ENCODE peak calls at places on chromosomes 4 and X, in nine cellular contexts. G is fibroblast of mammary gland, J is progenitor cell of endocrine pancreas, B is left ventricle myocardium inferior, X is HFFc6, A is ascending aorta, E is neural progenitor cell, H is glutamatergic neuron, P is astrocyte. K is an unnamed sample.

GRCh38 chr4:69713593-69713992 is 46.8 kb downstream of the SULT1B1 start:
- DNase-seq in H (no peak), P (no peak), E (no peak), G (peak; percentile 81), A (no peak), X (no peak), B (no peak), J (no peak), K (no peak)

GRCh38 chr4:159669094-159669493 is 566.2 kb downstream of the RAPGEF2 start:
- DNase-seq in H (no peak), B (no peak), E (no peak), G (no peak), X (no peak), P (no peak), J (no peak), A (no peak), K (no peak)

GRCh38 chrX:140172401-140172800 is 207.1 kb upstream of the CXorf66 start:
- DNase-seq in P (no peak), E (no peak), H (no peak), X (no peak), A (no peak), B (no peak), G (no peak), J (no peak), K (no peak)

GRCh38 chrX:44843753-44844152 is at the start of gene DUSP21:
- DNase-seq in A (no peak), B (no peak), H (no peak), X (no peak), E (peak; percentile 6), G (no peak), P (no peak), J (no peak), K (no peak)

GRCh38 chrX:153828723-153829548 is 1.4 kb downstream of the PDZD4 start:
- DNase-seq in H (no peak), J (no peak), P (no peak), X (no peak), A (no peak), G (no peak), B (no peak), E (peak; percentile 76), K (no peak)

GRCh38 chrX:119690921-119691716 is 1.8 kb downstream of the SEPTIN6 start:
- DNase-seq in G (peak; percentile 68), P (peak; percentile 45), H (peak; percentile 52), E (no peak), A (no peak), B (no peak), J (no peak), X (peak; percentile 39), K (no peak)

GRCh38 chrX:39613508-39613921 is 484.2 kb downstream of the BCOR start:
- DNase-seq in G (no peak), E (peak; percentile 88), J (no peak), P (no peak), A (no peak), H (peak; percentile 18), X (no peak), B (peak; percentile 35), K (no peak)

GRCh38 chr4:84814100-84814750 is 152.3 kb downstream of the WDFY3 start:
- DNase-seq in E (no peak), J (no peak), P (peak; percentile 91), X (peak; percentile 77), B (no peak), G (peak; percentile 94), A (peak; percentile 14), H (peak; percentile 43), K (no peak)

GRCh38 chr4:154416183-154416543 is 75.4 kb downstream of the DCHS2 start:
- DNase-seq in H (peak; percentile 63), P (no peak), J (no peak), E (peak; percentile 68), G (no peak), A (no peak), X (no peak), B (peak; percentile 31), K (no peak)

GRCh38 chr4:48651869-48652447 is 128.1 kb downstream of the FRYL start:
- DNase-seq in A (no peak), X (peak; percentile 45), J (no peak), B (no peak), H (no peak), P (peak; percentile 25), G (peak; percentile 88), E (no peak), K (no peak)

GRCh38 chrX:11100281-11101035 is 10.7 kb upstream of the HCCS start:
- DNase-seq in E (peak; percentile 59), J (no peak), G (peak; percentile 69), H (peak; percentile 15), X (peak; percentile 49), B (no peak), A (no peak), P (peak; percentile 68), K (no peak)

GRCh38 chr4:163556650-163557391 is 62.3 kb downstream of the TMA16 start:
- DNase-seq in A (no peak), E (no peak), G (no peak), P (no peak), X (no peak), J (no peak), H (no peak), B (no peak), K (no peak)

GRCh38 chr4:20337261-20337664 is 85.6 kb downstream of the SLIT2 start:
- DNase-seq in X (no peak), H (no peak), P (peak; percentile 55), G (peak; percentile 72), E (no peak), B (no peak), A (no peak), J (no peak), K (no peak)

GRCh38 chr4:156475322-156475721 is 496.3 kb downstream of the PDGFC start:
- DNase-seq in A (no peak), E (peak; percentile 11), G (peak; percentile 75), X (peak; percentile 64), B (no peak), H (no peak), J (no peak), P (peak; percentile 59), K (no peak)

GRCh38 chr4:80017125-80017854 is 55.7 kb downstream of the ANTXR2 start:
- DNase-seq in A (no peak), J (no peak), H (no peak), G (peak; percentile 92), B (no peak), X (peak; percentile 83), P (peak; percentile 95), E (no peak), K (no peak)

GRCh38 chr4:54228064-54228527 is 997 bp upstream of the PDGFRA start:
- DNase-seq in P (peak; percentile 57), B (peak; percentile 80), E (peak; percentile 92), A (no peak), J (peak; percentile 79), G (peak; percentile 84), H (peak; percentile 91), X (peak; percentile 70), K (no peak)
- TF ChIP-seq CTCF in P (peak; percentile 85), B (peak; percentile 81), E (peak; percentile 84), A (peak; percentile 78), J (peak; percentile 85), G (peak; percentile 94), H (peak; percentile 75), X (peak; percentile 89), K (no peak)

DNA sequence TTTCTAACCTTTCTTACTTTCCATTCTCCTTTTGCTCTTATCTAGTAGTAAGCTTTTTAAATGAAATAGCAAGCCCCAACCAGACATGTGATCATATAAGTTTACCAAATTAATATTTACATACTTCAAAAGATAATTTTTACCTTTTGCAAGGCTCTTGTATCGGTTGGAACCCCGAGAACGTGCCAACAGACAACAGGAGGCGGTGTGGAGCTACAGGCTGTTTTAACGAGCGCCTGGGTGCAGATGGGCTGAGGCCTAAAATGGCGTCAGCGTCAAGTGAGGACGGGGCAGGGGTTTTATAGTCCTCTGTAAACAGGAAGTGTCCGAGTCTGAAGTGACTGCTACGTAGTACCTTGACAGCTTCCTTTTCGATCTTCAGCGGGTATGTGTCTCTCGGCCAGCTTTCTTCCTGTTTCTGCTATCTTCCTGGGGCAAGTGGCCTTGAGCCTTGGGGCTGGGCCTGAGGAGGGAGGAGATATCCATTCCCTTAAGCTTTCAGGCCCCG is 342.7 kb downstream of the GALNTL6 start:
- DNase-seq in P (no peak), B (no peak), J (no peak), G (no peak), H (no peak), X (no peak), E (no peak), A (no peak), K (no peak)
- TF ChIP-seq CTCF in P (no peak), B (no peak), J (no peak), G (no peak), H (no peak), X (no peak), E (no peak), A (no peak), K (no peak)

GRCh38 chr4:120263623-120264022 is 197.0 kb upstream of the MAD2L1 start:
- DNase-seq in H (no peak), X (no peak), J (no peak), P (no peak), E (peak; percentile 50), A (no peak), G (no peak), B (no peak), K (no peak)

GRCh38 chr4:120261117-120261516 is 194.5 kb upstream of the MAD2L1 start:
- DNase-seq in H (no peak), E (no peak), A (no peak), J (no peak), B (no peak), G (no peak), P (no peak), X (no peak), K (no peak)

GRCh38 chr4:120266602-120267001 is 200.0 kb upstream of the MAD2L1 start:
- DNase-seq in P (no peak), E (peak; percentile 18), J (no peak), A (no peak), B (no peak), H (no peak), G (peak; percentile 14), X (no peak), K (no peak)
- TF ChIP-seq CTCF in P (no peak), E (peak; percentile 7), J (no peak), A (no peak), B (no peak), H (no peak), G (no peak), X (no peak), K (no peak)

GRCh38 chr4:82900016-82900334 is 560 bp upstream of the THAP9 start:
- DNase-seq in X (no peak), P (no peak), G (no peak), H (no peak), E (peak; percentile 58), B (no peak), J (no peak), A (no peak), K (no peak)

GRCh38 chr4:82900335-82901128 is at the start of gene THAP9:
- DNase-seq in H (peak; percentile 94), E (peak; percentile 98), B (peak; percentile 98), G (peak; percentile 99), X (peak; percentile 100), J (peak; percentile 90), P (peak; percentile 99), A (peak; percentile 97), K (peak; percentile 95)

GRCh38 chr4:82899339-82899738 is 1.2 kb upstream of the THAP9 start:
- DNase-seq in P (no peak), E (no peak), G (peak; percentile 40), A (no peak), B (no peak), H (no peak), J (no peak), X (no peak), K (no peak)

GRCh38 chr4:82896755-82897154 is 3.8 kb upstream of the THAP9 start:
- DNase-seq in X (no peak), G (no peak), J (no peak), E (no peak), P (no peak), A (no peak), H (no peak), B (no peak), K (no peak)

GRCh38 chr4:82898322-82899243 is 2.0 kb upstream of the THAP9 start:
- DNase-seq in G (peak; percentile 95), A (no peak), J (no peak), P (peak; percentile 92), H (no peak), E (no peak), B (no peak), X (peak; percentile 88), K (no peak)
- TF ChIP-seq CTCF in G (peak; percentile 36), A (no peak), J (peak; percentile 53), P (peak; percentile 24), H (peak; percentile 11), E (peak; percentile 44), B (peak; percentile 35), X (peak; percentile 73), K (peak; percentile 54)

K was measured in natural killer cell.